ENCODE peak calls at places on chromosomes 16 and 17, in seven cellular contexts. One of them, this sample, is unnamed.
A peak's percentile ranks its signal among the peaks of the same experiment; 100 is the strongest.

GRCh38 chr16:2783581-2784375 is 3.6 kb downstream of the PRSS33 start:
- DNase-seq in Peyer's patch: no peak
- DNase-seq in tibial nerve: no peak
- DNase-seq in suprapubic skin: peak; percentile 44
- DNase-seq in transverse colon: no peak
- DNase-seq in A549: no peak
- DNase-seq in uterus: peak; percentile 5
- DNase-seq in this sample: no peak

GRCh38 chr17:54944796-54945195 is 23.7 kb downstream of the COX11 start:
- DNase-seq in Peyer's patch: no peak
- DNase-seq in tibial nerve: no peak
- DNase-seq in suprapubic skin: no peak
- DNase-seq in transverse colon: no peak
- DNase-seq in A549: no peak
- DNase-seq in uterus: no peak
- DNase-seq in this sample: no peak

GRCh38 chr17:51355314-51356083 is 95.2 kb downstream of the UTP18 start:
- DNase-seq in Peyer's patch: no peak
- DNase-seq in tibial nerve: no peak
- DNase-seq in suprapubic skin: no peak
- DNase-seq in transverse colon: no peak
- DNase-seq in A549: no peak
- DNase-seq in uterus: no peak
- DNase-seq in this sample: no peak

GRCh38 chr17:80947200-80947940 is 44.3 kb upstream of the CHMP6 start:
- DNase-seq in Peyer's patch: no peak
- DNase-seq in tibial nerve: no peak
- DNase-seq in suprapubic skin: peak; percentile 48
- DNase-seq in transverse colon: no peak
- DNase-seq in A549: no peak
- DNase-seq in uterus: peak; percentile 7
- DNase-seq in this sample: no peak

GRCh38 chr17:76104140-76104895 is 731 bp upstream of the EXOC7 start:
- DNase-seq in Peyer's patch: no peak
- DNase-seq in tibial nerve: no peak
- DNase-seq in suprapubic skin: no peak
- DNase-seq in transverse colon: no peak
- DNase-seq in A549: no peak
- DNase-seq in uterus: no peak
- DNase-seq in this sample: no peak

GRCh38 chr17:50290074-50290702 is 15.9 kb downstream of the TMEM92 start:
- DNase-seq in Peyer's patch: peak; percentile 25
- DNase-seq in tibial nerve: peak; percentile 45
- DNase-seq in suprapubic skin: peak; percentile 94
- DNase-seq in transverse colon: peak; percentile 64
- DNase-seq in A549: peak; percentile 87
- DNase-seq in uterus: peak; percentile 86
- DNase-seq in this sample: peak; percentile 82

GRCh38 chr16:77434022-77434364 is 841 bp downstream of the ADAMTS18 start:
- DNase-seq in Peyer's patch: no peak
- DNase-seq in tibial nerve: no peak
- DNase-seq in suprapubic skin: no peak
- DNase-seq in transverse colon: no peak
- DNase-seq in A549: no peak
- DNase-seq in uterus: no peak
- DNase-seq in this sample: no peak

GRCh38 chr16:2752035-2752849 is at the start of gene SRRM2:
- DNase-seq in Peyer's patch: peak; percentile 92
- DNase-seq in tibial nerve: peak; percentile 93
- DNase-seq in suprapubic skin: peak; percentile 97
- DNase-seq in transverse colon: peak; percentile 95
- DNase-seq in A549: peak; percentile 98
- DNase-seq in uterus: peak; percentile 95
- DNase-seq in this sample: peak; percentile 94

GRCh38 chr16:8583199-8583598 is 7.1 kb downstream of the TMEM114 start:
- DNase-seq in Peyer's patch: no peak
- DNase-seq in tibial nerve: no peak
- DNase-seq in suprapubic skin: no peak
- DNase-seq in transverse colon: no peak
- DNase-seq in A549: no peak
- DNase-seq in uterus: no peak
- DNase-seq in this sample: no peak

GRCh38 chr17:82946081-82946480 is 106.3 kb upstream of the ZNF750 start:
- DNase-seq in Peyer's patch: no peak
- DNase-seq in tibial nerve: no peak
- DNase-seq in suprapubic skin: no peak
- DNase-seq in transverse colon: no peak
- DNase-seq in A549: no peak
- DNase-seq in uterus: no peak
- DNase-seq in this sample: no peak
- H3K9me3 ChIP-seq in Peyer's patch: peaks cover 22% of the 10 kb centered on the region
- H3K9me3 ChIP-seq in tibial nerve: no peaks in the 10 kb centered on the region
- H3K9me3 ChIP-seq in suprapubic skin: peaks cover 15% of the 10 kb centered on the region
- H3K9me3 ChIP-seq in transverse colon: peaks cover 16% of the 10 kb centered on the region
- H3K9me3 ChIP-seq in A549: peaks cover 80% of the 10 kb centered on the region
- H3K9me3 ChIP-seq in uterus: peaks cover 22% of the 10 kb centered on the region
- H3K9me3 ChIP-seq in this sample: no peaks in the 10 kb centered on the region

DNA sequence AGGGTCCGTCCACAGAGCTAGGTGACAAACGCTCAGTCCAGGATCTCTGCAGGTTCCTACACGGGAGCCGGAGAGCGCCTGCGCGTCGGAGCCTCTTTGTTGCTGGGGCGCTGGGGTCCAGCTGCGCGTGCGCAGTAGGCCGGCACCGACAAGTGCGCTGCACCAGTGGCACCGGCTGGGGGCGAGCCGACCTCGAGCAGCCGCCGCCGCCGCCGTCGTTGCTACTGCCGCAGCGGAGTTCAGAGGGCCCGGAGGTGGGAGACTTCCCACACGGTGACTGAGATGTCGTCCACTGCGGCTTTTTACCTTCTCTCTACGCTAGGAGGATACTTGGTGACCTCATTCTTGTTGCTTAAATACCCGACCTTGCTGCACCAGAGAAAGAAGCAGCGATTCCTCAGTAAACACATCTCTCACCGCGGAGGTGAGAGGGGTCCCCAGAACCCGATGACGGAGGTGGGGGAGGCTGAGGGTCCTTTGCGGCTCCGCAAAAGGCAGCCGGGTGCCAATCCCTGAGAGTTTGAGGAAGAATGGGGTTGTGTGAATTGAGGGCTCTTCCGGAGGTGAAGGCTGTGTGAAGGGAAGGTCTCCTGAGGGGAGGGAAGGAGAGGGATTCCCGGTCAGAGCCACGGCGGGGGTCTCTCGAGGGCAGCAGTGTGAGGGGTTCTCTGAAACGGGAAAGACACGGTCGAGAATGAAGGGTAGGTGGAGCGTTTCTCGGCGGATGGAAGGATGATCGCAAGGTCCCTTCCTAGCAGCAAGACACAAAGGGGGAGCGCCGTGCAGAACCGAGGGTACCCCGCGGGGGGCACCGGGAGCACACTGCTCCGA is at the start of gene GDPD1:
- DNase-seq in Peyer's patch: peak; percentile 94
- DNase-seq in tibial nerve: peak; percentile 82
- DNase-seq in suprapubic skin: peak; percentile 96
- DNase-seq in transverse colon: peak; percentile 98
- DNase-seq in A549: peak; percentile 96
- DNase-seq in uterus: peak; percentile 94
- DNase-seq in this sample: peak; percentile 95
- TF ChIP-seq POLR2A in Peyer's patch: peak; percentile 70
- TF ChIP-seq POLR2A in tibial nerve: no peak
- TF ChIP-seq POLR2A in suprapubic skin: no peak
- TF ChIP-seq POLR2A in transverse colon: peak; percentile 58
- TF ChIP-seq POLR2A in A549: peak; percentile 74
- TF ChIP-seq POLR2A in uterus: peak; percentile 41
- TF ChIP-seq POLR2A in this sample: peak; percentile 63

DNA sequence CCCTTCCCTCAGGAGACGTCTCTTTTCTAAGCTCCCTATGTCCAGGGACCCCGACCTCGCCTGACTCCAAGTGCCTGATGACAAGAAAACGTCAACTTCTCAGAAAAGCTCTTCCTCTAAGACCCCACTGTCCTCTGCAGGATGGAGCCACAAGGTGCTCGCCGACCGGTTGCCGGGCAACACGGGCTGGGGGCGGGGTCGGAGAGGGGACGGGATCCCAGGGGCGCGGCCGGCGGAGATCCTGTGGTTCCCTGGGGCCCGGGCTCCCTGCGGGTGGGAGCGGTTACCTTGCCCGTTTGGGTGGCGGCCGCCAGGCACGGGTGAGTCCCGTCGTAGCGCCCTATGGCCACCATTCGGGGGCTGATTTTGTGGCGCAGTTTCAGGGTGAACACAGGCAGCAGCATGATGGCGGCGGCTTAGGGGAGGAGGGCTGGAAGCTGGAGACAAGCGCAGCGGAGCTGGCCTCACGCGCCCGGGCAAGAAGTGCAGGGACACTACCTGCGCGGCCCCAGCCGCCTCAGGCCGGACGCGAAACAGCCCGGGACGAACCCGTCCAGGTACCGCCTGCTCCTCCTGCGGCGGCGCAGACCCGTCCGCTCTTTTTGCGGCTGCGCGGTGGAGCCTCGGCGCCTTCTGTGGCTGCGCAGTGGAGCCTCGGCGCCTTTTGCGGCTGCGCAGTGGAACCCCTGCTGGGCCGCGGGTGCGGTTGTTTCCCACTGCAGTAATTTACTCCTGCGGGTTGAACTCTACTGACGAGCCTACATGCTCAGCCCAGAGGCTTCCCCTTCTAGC is at the start of gene BBS2:
- DNase-seq in Peyer's patch: peak; percentile 88
- DNase-seq in tibial nerve: peak; percentile 73
- DNase-seq in suprapubic skin: peak; percentile 93
- DNase-seq in transverse colon: peak; percentile 94
- DNase-seq in A549: peak; percentile 86
- DNase-seq in uterus: peak; percentile 90
- DNase-seq in this sample: peak; percentile 91
- TF ChIP-seq CTCF in Peyer's patch: no peak
- TF ChIP-seq CTCF in tibial nerve: no peak
- TF ChIP-seq CTCF in suprapubic skin: peak; percentile 11
- TF ChIP-seq CTCF in transverse colon: peak; percentile 44
- TF ChIP-seq CTCF in A549: no peak
- TF ChIP-seq CTCF in uterus: peak; percentile 11
- TF ChIP-seq CTCF in this sample: peak; percentile 27

DNA sequence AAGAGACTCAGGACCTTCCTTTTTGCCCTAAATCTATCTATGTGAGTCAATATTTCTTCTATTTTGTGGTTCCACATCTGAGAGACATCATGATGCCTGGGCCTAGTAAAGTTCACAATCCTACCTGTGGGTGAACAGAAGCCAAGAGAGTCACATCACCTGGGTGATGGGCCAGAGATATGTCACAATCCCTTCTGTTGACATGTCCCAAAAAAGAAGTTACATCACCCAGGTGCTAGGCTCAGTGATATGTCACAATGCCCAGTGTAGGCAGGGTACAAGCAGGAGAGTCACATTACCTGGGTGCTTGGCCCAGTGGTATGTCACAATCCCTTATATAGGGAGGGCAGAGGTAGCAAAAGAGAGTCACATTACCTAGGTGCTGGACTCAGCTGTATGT is 2101.9 kb downstream of the TP53TG3F start:
- DNase-seq in Peyer's patch: no peak
- DNase-seq in tibial nerve: no peak
- DNase-seq in suprapubic skin: no peak
- DNase-seq in transverse colon: no peak
- DNase-seq in A549: no peak
- DNase-seq in uterus: no peak
- DNase-seq in this sample: no peak
- H3K9me3 ChIP-seq in Peyer's patch: no peaks in the 10 kb centered on the region
- H3K9me3 ChIP-seq in tibial nerve: no peaks in the 10 kb centered on the region
- H3K9me3 ChIP-seq in suprapubic skin: peaks cover 4% of the 10 kb centered on the region
- H3K9me3 ChIP-seq in transverse colon: no peaks in the 10 kb centered on the region
- H3K9me3 ChIP-seq in A549: no peaks in the 10 kb centered on the region
- H3K9me3 ChIP-seq in uterus: no peaks in the 10 kb centered on the region
- H3K9me3 ChIP-seq in this sample: no peaks in the 10 kb centered on the region

DNA sequence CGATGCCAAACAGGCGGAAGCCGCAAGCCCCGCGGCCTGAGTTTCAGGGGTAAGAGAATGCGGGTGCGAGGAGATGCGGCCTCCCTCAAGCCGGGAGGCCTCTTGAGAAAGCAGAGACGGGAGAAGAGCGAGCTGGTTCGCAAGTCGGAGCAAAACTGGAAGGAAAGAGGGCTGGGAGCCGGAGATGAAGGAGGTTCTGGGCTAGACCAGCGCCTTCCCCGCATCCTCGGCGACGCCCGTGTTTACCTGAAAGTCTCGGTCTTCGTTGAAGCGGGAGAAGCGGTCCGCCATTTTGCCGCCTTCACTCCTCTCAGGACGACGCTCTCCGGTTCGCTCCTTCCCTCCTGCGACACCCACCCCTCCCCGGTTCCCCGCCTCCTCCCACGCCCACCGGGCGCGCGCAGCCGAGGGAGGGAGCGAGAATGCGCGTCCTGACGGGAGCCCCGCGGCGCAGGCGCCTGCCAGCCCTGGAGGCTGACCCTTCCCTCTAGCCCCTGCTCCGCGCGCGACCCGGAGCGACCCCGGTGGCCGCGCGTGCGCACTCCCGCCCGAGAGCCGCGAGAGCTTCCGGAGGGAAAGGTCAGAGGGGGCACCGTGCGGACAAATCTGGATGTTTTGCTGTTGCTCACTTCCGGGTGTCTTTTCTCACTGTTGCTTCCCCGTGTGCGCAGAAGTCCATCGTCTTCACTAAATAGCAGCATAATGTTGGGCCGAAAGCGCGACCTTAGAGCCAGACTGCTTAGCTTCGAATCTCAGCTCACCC is at the start of gene GPATCH8:
- DNase-seq in Peyer's patch: peak; percentile 86
- DNase-seq in tibial nerve: peak; percentile 85
- DNase-seq in suprapubic skin: peak; percentile 95
- DNase-seq in transverse colon: peak; percentile 96
- DNase-seq in A549: peak; percentile 99
- DNase-seq in uterus: peak; percentile 93
- DNase-seq in this sample: peak; percentile 96
- TF ChIP-seq POLR2A in Peyer's patch: peak; percentile 68
- TF ChIP-seq POLR2A in tibial nerve: peak; percentile 66
- TF ChIP-seq POLR2A in suprapubic skin: no peak
- TF ChIP-seq POLR2A in transverse colon: peak; percentile 79
- TF ChIP-seq POLR2A in A549: peak; percentile 77
- TF ChIP-seq POLR2A in uterus: peak; percentile 85
- TF ChIP-seq POLR2A in this sample: peak; percentile 78

GRCh38 chr17:66957343-66957742 is 7.2 kb upstream of the CACNG4 start:
- DNase-seq in Peyer's patch: no peak
- DNase-seq in tibial nerve: no peak
- DNase-seq in suprapubic skin: no peak
- DNase-seq in transverse colon: no peak
- DNase-seq in A549: no peak
- DNase-seq in uterus: no peak
- DNase-seq in this sample: no peak

GRCh38 chr17:66959641-66960375 is 4.7 kb upstream of the CACNG4 start:
- DNase-seq in Peyer's patch: no peak
- DNase-seq in tibial nerve: no peak
- DNase-seq in suprapubic skin: no peak
- DNase-seq in transverse colon: no peak
- DNase-seq in A549: no peak
- DNase-seq in uterus: no peak
- DNase-seq in this sample: no peak

GRCh38 chr17:66956941-66957340 is 7.6 kb upstream of the CACNG4 start:
- DNase-seq in Peyer's patch: no peak
- DNase-seq in tibial nerve: no peak
- DNase-seq in suprapubic skin: no peak
- DNase-seq in transverse colon: no peak
- DNase-seq in A549: no peak
- DNase-seq in uterus: no peak
- DNase-seq in this sample: no peak

GRCh38 chr17:66955821-66956220 is 8.7 kb upstream of the CACNG4 start:
- DNase-seq in Peyer's patch: no peak
- DNase-seq in tibial nerve: no peak
- DNase-seq in suprapubic skin: no peak
- DNase-seq in transverse colon: no peak
- DNase-seq in A549: no peak
- DNase-seq in uterus: no peak
- DNase-seq in this sample: no peak

GRCh38 chr17:66957951-66958579 is 6.4 kb upstream of the CACNG4 start:
- DNase-seq in Peyer's patch: no peak
- DNase-seq in tibial nerve: no peak
- DNase-seq in suprapubic skin: no peak
- DNase-seq in transverse colon: no peak
- DNase-seq in A549: no peak
- DNase-seq in uterus: no peak
- DNase-seq in this sample: no peak
- TF ChIP-seq CTCF in Peyer's patch: no peak
- TF ChIP-seq CTCF in tibial nerve: no peak
- TF ChIP-seq CTCF in suprapubic skin: no peak
- TF ChIP-seq CTCF in transverse colon: no peak
- TF ChIP-seq CTCF in A549: no peak
- TF ChIP-seq CTCF in uterus: no peak
- TF ChIP-seq CTCF in this sample: no peak

This sample was measured in adrenal gland.